ENCODE peak calls at places on chromosome 12, in four cellular contexts. P is A549, N is H1, I is K562. T is an unnamed sample.

GRCh38 chr12:111448266-111448830 is 42.6 kb downstream of the SH2B3 start:
- DNase-seq in I (no peak), P (no peak), N (peak), T (no peak)

GRCh38 chr12:109140560-109140959 is 24.2 kb downstream of the ACACB start:
- DNase-seq in P (no peak), I (no peak), N (no peak), T (no peak)

GRCh38 chr12:42192258-42192657 is 45.8 kb downstream of the YAF2 start:
- DNase-seq in N (no peak), P (no peak), I (no peak), T (no peak)

GRCh38 chr12:47946413-47947107 is 16.8 kb upstream of the TMEM106C start:
- DNase-seq in N (no peak), P (no peak), I (no peak), T (no peak)

GRCh38 chr12:113781415-113782198 is 184.5 kb downstream of the RBM19 start:
- DNase-seq in I (no peak), P (no peak), N (no peak), T (peak)

GRCh38 chr12:59036973-59037807 is 116.9 kb upstream of the LRIG3 start:
- DNase-seq in N (no peak), I (no peak), P (no peak), T (no peak)

GRCh38 chr12:18462437-18462836 is 201.1 kb downstream of the PIK3C2G start:
- DNase-seq in I (no peak), P (no peak), N (no peak), T (no peak)

GRCh38 chr12:16037533-16037932 is 126.4 kb downstream of the DERA start:
- DNase-seq in I (no peak), N (no peak), P (no peak), T (peak)

DNA sequence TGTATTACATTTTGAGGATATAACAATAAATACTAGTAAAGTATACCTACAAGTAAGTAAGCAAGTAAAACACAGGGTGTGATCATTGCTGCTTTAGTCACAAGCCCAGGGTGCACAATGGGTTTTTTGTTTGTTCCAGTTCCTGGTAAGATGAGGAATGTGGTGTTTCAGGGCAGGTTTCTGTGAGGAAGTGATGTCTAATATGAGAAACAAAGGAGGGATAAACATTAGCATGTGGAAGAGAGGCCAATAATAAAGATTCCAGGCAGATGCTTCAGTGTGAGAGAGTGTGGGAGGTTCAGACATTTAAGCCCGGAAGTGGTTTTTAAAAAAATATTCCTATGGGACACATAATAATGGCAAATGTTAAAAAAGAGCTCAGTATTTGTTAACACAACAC is 808.1 kb upstream of the USP15 start:
- DNase-seq in P (no peak), I (no peak), N (no peak), T (no peak)
- TF ChIP-seq MAFK in P (no peak), I (no peak), N (no peak), T (no peak)

GRCh38 chr12:57270966-57271470 is 20.0 kb upstream of the STAC3 start:
- DNase-seq in P (peak), I (peak), N (no peak), T (peak)
- TF ChIP-seq KDM1A in P (no peak), I (no peak), N (no peak), T (no peak)

GRCh38 chr12:69239922-69240624 is 704 bp downstream of the CPSF6 start:
- DNase-seq in P (peak), I (no peak), N (peak), T (no peak)
- TF ChIP-seq MAFK in P (no peak), I (no peak), N (no peak), T (no peak)

GRCh38 chr12:3313655-3314305 is 177.2 kb upstream of the PRMT8 start:
- DNase-seq in P (peak), N (no peak), I (peak), T (peak)
- TF ChIP-seq KDM1A in P (no peak), N (no peak), I (no peak), T (no peak)

GRCh38 chr12:118704517-118704916 is 276.8 kb upstream of the SRRM4 start:
- DNase-seq in I (no peak), N (no peak), P (peak), T (peak)
- TF ChIP-seq MAFK in I (no peak), N (no peak), P (no peak), T (no peak)

GRCh38 chr12:24036438-24037204 is 87.2 kb upstream of the SOX5 start:
- DNase-seq in P (no peak), I (no peak), N (no peak), T (no peak)

GRCh38 chr12:24034894-24035293 is 85.4 kb upstream of the SOX5 start:
- DNase-seq in P (no peak), I (no peak), N (no peak), T (no peak)

GRCh38 chr12:24039113-24039525 is 89.6 kb upstream of the SOX5 start:
- DNase-seq in N (no peak), P (peak), I (no peak), T (peak)

GRCh38 chr12:24034160-24034559 is 84.7 kb upstream of the SOX5 start:
- DNase-seq in I (no peak), P (no peak), N (no peak), T (no peak)

DNA sequence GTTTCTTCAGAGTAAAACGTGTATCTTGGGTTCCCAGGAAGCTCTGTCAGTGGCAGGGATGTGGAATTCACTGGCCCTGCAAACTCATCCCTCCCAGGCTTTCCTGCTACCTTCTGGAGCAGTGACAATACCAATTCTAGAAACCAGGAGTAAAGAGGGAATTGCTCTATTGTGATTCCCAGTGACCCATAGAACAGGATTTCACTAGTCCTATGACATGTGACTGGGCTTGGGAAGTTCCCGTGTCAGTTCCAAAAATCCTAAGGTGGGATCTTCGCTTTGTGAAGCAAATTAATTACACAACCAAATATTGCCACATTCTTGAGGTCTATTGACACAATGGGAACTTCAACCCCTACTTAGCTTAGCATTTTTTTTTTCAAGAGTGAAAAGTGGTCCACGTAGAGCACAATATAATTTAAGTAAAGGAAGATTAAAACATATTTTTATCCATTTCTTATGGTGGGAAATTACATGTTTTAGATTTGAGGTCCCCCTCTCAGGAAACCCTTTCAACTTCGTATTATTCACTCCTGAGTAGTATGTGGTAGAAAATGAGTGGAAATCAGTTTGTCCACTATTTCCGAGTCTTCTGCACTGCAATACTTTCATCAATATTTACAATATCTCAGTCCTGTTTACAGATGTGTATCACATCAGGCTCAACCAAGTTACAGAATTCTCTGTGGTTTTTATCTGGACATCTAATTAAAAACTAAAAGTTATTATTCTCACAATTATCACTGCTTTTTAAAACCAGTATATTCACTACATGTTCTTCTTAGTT is 88.9 kb upstream of the SOX5 start:
- DNase-seq in P (no peak), I (no peak), N (no peak), T (peak)
- TF ChIP-seq KDM1A in P (no peak), I (no peak), N (no peak), T (no peak)

GRCh38 chr12:117032593-117033381 is 66.4 kb downstream of the TESC start:
- DNase-seq in N (no peak), P (no peak), I (no peak), T (no peak)

GRCh38 chr12:117028254-117028653 is 71.0 kb downstream of the TESC start:
- DNase-seq in P (no peak), N (no peak), I (no peak), T (no peak)

GRCh38 chr12:117027251-117028086 is 71.7 kb downstream of the TESC start:
- DNase-seq in P (no peak), I (no peak), N (no peak), T (no peak)

GRCh38 chr12:117031843-117032592 is 67.2 kb downstream of the TESC start:
- DNase-seq in N (no peak), P (no peak), I (no peak), T (no peak)

GRCh38 chr12:117030187-117030896 is 68.9 kb downstream of the TESC start:
- DNase-seq in P (no peak), N (no peak), I (no peak), T (no peak)
- TF ChIP-seq MAFK in P (no peak), N (no peak), I (no peak), T (no peak)